ENCODE peak calls at places on chromosomes 16 and 17, in eight cellular contexts. E is GM23248, R is IMR-90, I is mesendoderm, T is A549, M is SK-N-SH, W is neuronal stem cell, K is PC-3. Z is an unnamed sample. For H3K4me1, the result is how much of the 10 kb centered on the place peaks cover.

GRCh38 chr16:78444-79145 is 570 bp downstream of the MPG start:
- DNase-seq in W (no peak), R (peak), T (no peak), K (peak), M (no peak), E (peak), I (no peak), Z (peak)

GRCh38 chr17:20924306-20924705 is 118.5 kb downstream of the USP22 start:
- DNase-seq in K (no peak), E (no peak), I (peak), R (no peak), T (no peak), W (no peak), M (no peak), Z (no peak)

GRCh38 chr16:29825145-29826044 is 5.1 kb downstream of the MVP start:
- DNase-seq in K (peak), I (peak), W (no peak), T (peak), E (peak), M (no peak), R (peak), Z (peak)

GRCh38 chr17:48484256-48484655 is 46.6 kb downstream of the HOXB1 start:
- DNase-seq in T (no peak), I (no peak), R (peak), W (no peak), K (peak), E (peak), M (no peak), Z (no peak)

GRCh38 chr17:50918933-50919296 is 52.8 kb upstream of the TOB1 start:
- DNase-seq in M (peak), K (no peak), R (peak), W (no peak), T (no peak), I (no peak), E (peak), Z (no peak)

GRCh38 chr17:72092710-72093322 is 28.0 kb upstream of the SOX9 start:
- DNase-seq in R (no peak), T (no peak), E (no peak), I (no peak), K (no peak), M (no peak), W (no peak), Z (no peak)

GRCh38 chr16:88449267-88449561 is 3.9 kb upstream of the ZFPM1 start:
- DNase-seq in R (no peak), T (no peak), M (peak), E (peak), W (no peak), K (no peak), I (no peak), Z (no peak)

GRCh38 chr16:67207116-67207856 is 8.4 kb downstream of the ELMO3 start:
- DNase-seq in E (no peak), W (no peak), R (no peak), K (no peak), T (no peak), M (peak), I (no peak), Z (no peak)

GRCh38 chr16:87335306-87335967 is 18.2 kb upstream of the C16orf95 start:
- DNase-seq in I (no peak), W (no peak), M (peak), E (no peak), K (no peak), T (no peak), R (no peak), Z (no peak)

GRCh38 chr17:40474419-40475002 is 26.9 kb downstream of the TNS4 start:
- DNase-seq in I (no peak), M (no peak), E (no peak), R (no peak), T (no peak), W (no peak), K (peak), Z (no peak)

GRCh38 chr17:6413073-6413472 is 21.8 kb downstream of the AIPL1 start:
- DNase-seq in R (peak), I (peak), E (peak), W (no peak), T (peak), M (peak), K (peak), Z (peak)

GRCh38 chr16:67388591-67388990 is 4.7 kb downstream of the TPPP3 start:
- DNase-seq in I (no peak), W (no peak), T (no peak), R (no peak), E (no peak), M (no peak), K (no peak), Z (no peak)

GRCh38 chr16:70428178-70428998 is 10.5 kb downstream of the ST3GAL2 start:
- DNase-seq in K (peak), T (peak), R (peak), M (peak), E (peak), W (no peak), I (peak), Z (peak)

GRCh38 chr16:26985100-26986065 is 81.3 kb upstream of the C16orf82 start:
- DNase-seq in W (no peak), E (no peak), K (no peak), R (no peak), I (peak), M (no peak), T (no peak), Z (no peak)

GRCh38 chr17:79840204-79840988 is 1.2 kb upstream of the CBX4 start:
- DNase-seq in I (peak), T (peak), E (peak), K (no peak), R (peak), M (peak), W (no peak), Z (no peak)

GRCh38 chr17:55664287-55664686 is 58.4 kb downstream of the TMEM100 start:
- DNase-seq in K (no peak), I (no peak), M (no peak), R (no peak), E (no peak), T (no peak), W (no peak), Z (no peak)

GRCh38 chr17:21573961-21574610 is 118.2 kb upstream of the KCNJ18 start:
- DNase-seq in M (peak), I (no peak), K (no peak), E (peak), R (peak), T (no peak), W (no peak), Z (no peak)

GRCh38 chr16:88377961-88378360 is 4.8 kb upstream of the ZNF469 start:
- DNase-seq in T (no peak), I (no peak), K (no peak), M (no peak), R (no peak), W (no peak), E (no peak), Z (no peak)

GRCh38 chr17:45222273-45222993 is 748 bp downstream of the FMNL1 start:
- DNase-seq in T (no peak), W (no peak), E (no peak), R (no peak), I (peak), K (no peak), M (peak), Z (peak)

GRCh38 chr17:45222994-45223540 is 1.4 kb downstream of the FMNL1 start:
- DNase-seq in I (no peak), K (no peak), M (peak), W (no peak), T (no peak), E (no peak), R (no peak), Z (peak)

GRCh38 chr17:45225051-45225700 is 3.5 kb downstream of the FMNL1 start:
- DNase-seq in W (no peak), R (no peak), M (no peak), T (peak), K (peak), I (no peak), E (no peak), Z (peak)

GRCh38 chr17:45224671-45225050 is 3.0 kb downstream of the FMNL1 start:
- DNase-seq in M (no peak), T (no peak), R (no peak), I (no peak), K (no peak), E (no peak), W (no peak), Z (peak)

DNA sequence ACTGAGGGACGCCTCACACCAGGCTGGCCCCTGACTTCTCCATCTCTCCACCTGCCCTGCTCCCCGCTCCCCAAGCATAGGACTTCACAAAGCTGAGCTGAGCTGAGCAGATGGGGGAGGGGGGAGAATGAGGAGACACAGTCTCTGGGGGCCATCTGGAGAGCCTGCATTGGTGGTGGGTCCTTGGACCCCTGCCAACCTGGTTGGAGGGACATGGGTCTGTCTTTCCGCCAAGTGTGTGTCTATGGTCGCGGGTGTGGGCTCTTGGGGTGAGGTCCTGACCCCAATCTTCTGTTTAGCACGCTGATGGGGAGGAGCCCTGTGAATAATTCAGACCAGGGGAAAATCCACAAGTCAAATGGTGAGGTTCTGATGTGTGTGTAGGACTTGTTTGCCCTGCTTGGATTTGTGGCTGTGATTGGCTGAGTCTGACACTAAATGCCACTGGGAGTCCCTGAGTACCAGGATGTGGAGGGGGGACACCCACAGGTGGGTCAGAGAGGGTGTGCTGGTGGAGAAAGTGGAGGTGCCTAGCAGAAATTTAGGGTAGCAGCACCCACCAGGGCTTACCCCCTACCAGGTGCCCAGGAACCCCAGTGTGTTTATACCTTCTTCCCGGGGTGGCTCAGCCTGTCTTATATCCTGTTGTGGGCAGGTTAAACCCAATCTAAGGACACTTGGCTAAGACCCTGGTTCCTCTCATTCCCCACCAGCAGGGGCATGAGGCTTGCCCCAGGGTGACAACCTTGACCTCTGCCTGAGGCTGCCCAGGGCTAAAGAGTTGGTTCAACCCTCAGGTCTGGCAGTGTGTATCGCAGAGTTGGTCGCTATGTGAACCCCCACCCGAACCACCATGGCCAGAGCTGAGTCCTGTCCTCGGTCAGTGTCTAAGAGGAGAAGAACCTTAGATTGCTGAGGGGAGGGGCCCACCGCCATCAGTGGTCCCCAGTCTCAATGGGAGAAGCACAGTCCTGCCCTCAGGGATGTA is 2.1 kb downstream of the FMNL1 start:
- DNase-seq in T (no peak), K (no peak), M (no peak), W (no peak), E (no peak), I (no peak), R (no peak), Z (peak)
- H3K4me1 ChIP-seq in T (half or more), K (half or more), M (under half), W (under half), E (under half), I (under half), R (under half), Z (half or more)

DNA sequence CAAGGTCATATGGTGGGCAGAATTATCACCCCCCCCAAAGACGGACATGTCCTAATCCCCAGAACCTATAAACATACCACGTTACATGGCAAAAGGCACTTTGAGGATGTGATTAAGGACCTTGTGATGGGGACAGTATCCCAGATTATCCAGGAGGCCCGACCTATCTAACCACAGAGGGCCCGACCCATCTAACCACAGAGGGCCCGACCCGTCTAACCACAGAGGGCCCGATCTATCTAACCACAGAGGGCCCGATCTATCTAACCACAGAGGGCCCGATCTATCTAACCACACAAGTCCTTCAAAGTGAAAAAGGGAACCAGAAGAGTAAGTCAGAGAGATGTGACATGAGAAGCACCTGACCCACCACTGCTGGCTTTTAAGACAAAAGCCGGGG is 56.8 kb downstream of the ANKFY1 start:
- DNase-seq in R (no peak), E (no peak), M (no peak), W (no peak), I (no peak), K (no peak), T (no peak), Z (peak)
- H3K27ac ChIP-seq in R (no peak), E (no peak), M (no peak), W (no peak), I (no peak), K (no peak), T (no peak), Z (no peak)

GRCh38 chr16:89485701-89486246 is 4.6 kb downstream of the ANKRD11 start:
- DNase-seq in T (no peak), W (no peak), R (no peak), I (no peak), M (no peak), K (no peak), E (no peak), Z (no peak)
- H3K4me2 ChIP-seq in T (peak), W (no peak), R (no peak), I (no peak), M (no peak), K (no peak), E (no peak), Z (peak)

GRCh38 chr16:51146256-51146924 is 4.7 kb downstream of the SALL1 start:
- DNase-seq in I (no peak), W (no peak), E (peak), M (peak), R (peak), T (no peak), K (no peak), Z (no peak)
- H3K4me1 ChIP-seq in I (under half), W (half or more), E (under half), M (under half), R (under half), T (under half), K (under half), Z (under half)

DNA sequence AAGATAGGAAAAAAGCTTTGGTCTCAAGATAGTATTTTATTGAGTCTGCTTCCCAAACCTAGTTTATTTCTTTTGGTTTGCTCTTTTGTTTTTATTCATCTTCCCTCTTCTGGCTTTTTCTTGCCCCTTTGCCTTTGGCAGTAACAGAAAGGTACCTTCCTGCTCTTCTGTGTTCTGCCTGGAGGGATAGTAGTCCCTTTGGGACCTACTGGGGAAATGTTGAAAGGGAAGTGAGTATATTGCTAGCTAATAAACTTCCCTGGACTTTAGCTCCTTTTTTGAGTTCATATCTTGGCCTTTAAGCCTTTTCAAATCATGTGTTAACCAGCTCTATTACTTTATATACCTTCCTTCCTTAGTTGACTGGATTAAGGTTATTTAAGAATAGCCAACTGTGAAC is 46.0 kb downstream of the OMG start:
- DNase-seq in E (peak), R (no peak), T (no peak), W (no peak), I (peak), K (no peak), M (no peak), Z (no peak)
- H3K27ac ChIP-seq in E (peak), R (no peak), T (peak), W (no peak), I (no peak), K (no peak), M (peak), Z (peak)

GRCh38 chr17:35796942-35797341 is 1.5 kb upstream of the MMP28 start:
- DNase-seq in K (no peak), M (no peak), W (no peak), E (no peak), I (no peak), T (no peak), R (no peak), Z (no peak)

GRCh38 chr17:35795871-35796265 is 427 bp upstream of the MMP28 start:
- DNase-seq in K (no peak), T (no peak), E (no peak), I (no peak), R (no peak), W (no peak), M (no peak), Z (no peak)

GRCh38 chr17:35797370-35797769 is 1.9 kb upstream of the MMP28 start:
- DNase-seq in I (no peak), W (no peak), K (no peak), E (no peak), R (no peak), M (no peak), T (no peak), Z (no peak)

GRCh38 chr17:35793257-35793656 is 2.2 kb downstream of the MMP28 start:
- DNase-seq in T (no peak), E (no peak), M (no peak), W (no peak), R (no peak), I (no peak), K (no peak), Z (no peak)

DNA sequence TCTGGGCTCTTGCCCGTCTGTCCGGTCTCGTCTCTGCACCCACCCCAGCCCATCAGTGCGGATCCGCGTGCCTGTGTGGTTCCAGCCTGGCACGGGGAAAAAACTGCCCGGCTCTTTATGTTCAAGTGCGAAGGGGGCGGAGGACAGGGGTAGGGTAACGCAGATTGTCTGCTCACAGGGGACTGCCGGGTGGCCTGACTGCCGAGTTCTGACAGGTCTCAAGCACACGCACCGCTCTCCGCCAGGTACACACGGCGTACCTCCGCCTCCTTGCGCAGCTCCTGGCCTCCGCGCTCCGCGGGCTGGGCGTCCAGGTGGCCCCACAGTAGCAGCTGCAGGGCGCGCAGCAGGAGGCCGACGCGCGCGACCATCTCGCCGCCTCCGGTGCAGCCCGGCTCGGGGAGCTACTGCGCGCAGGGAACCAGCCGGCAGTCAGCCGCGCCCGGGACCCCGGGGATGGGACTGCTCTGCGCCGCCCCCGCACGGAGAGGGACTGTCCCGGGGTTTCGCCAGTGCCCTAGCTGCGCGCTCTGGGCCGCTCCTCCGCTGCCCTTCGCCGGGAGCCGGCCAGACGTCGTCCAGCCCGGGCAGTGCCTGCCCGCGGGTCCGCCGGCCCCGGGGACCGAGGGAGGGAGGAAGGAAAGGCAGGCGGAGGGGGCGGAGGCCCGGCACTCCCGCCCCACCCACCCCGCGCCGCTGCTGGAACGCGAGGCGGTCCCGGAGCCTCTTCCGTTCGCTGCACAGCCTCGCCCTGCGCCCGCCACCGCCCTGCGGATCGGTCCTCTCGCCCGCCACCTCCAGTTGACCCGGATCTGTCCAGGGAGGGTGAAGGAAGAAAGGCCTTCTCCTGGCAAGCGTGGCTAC is at the start of gene MMP28:
- DNase-seq in T (peak), W (peak), E (peak), R (no peak), K (peak), I (no peak), M (peak), Z (no peak)
- H3K4me2 ChIP-seq in T (peak), W (peak), E (peak), R (peak), K (peak), I (peak), M (peak), Z (peak)

GRCh38 chr17:82791532-82791931 is 39.7 kb downstream of the TBCD start:
- DNase-seq in W (no peak), T (no peak), K (peak), I (no peak), E (peak), M (no peak), R (peak), Z (no peak)
- H3K4me1 ChIP-seq in W (under half), T (under half), K (under half), I (under half), E (under half), M (under half), R (under half), Z (under half)

GRCh38 chr17:19361326-19361725 is 1.2 kb downstream of the B9D1 start:
- DNase-seq in E (no peak), M (no peak), K (no peak), I (no peak), T (no peak), W (no peak), R (no peak), Z (no peak)
- H3K27ac ChIP-seq in E (no peak), M (no peak), K (no peak), I (no peak), T (peak), W (no peak), R (no peak), Z (no peak)

GRCh38 chr17:66441012-66441703 is 138.7 kb downstream of the PRKCA start:
- DNase-seq in T (no peak), W (no peak), E (peak), R (no peak), I (no peak), K (no peak), M (no peak), Z (peak)
- H3K4me2 ChIP-seq in T (peak), W (no peak), E (peak), R (no peak), I (no peak), K (no peak), M (no peak), Z (peak)